ENCODE peak calls at places on chromosomes 5 and 9, in nine cellular contexts. One of them, this sample, is unnamed.

GRCh38 chr9:71762900-71763653 is 5.2 kb downstream of the CEMIP2 start:
- DNase-seq in stomach: no peak
- DNase-seq in lower lobe of right lung: no peak
- DNase-seq in psoas muscle: no peak
- DNase-seq in GM23248: peak; percentile 83
- DNase-seq in OCI-LY7: no peak
- DNase-seq in neural progenitor cell: no peak
- DNase-seq in Peyer's patch: no peak
- DNase-seq in right atrium auricular region: no peak
- DNase-seq in this sample: no peak

GRCh38 chr5:172038167-172038566 is 31.7 kb upstream of the FBXW11 start:
- DNase-seq in stomach: no peak
- DNase-seq in lower lobe of right lung: no peak
- DNase-seq in psoas muscle: no peak
- DNase-seq in GM23248: no peak
- DNase-seq in OCI-LY7: no peak
- DNase-seq in neural progenitor cell: no peak
- DNase-seq in Peyer's patch: no peak
- DNase-seq in right atrium auricular region: no peak
- DNase-seq in this sample: no peak

GRCh38 chr5:119341452-119342349 is 14.1 kb upstream of the TNFAIP8 start:
- DNase-seq in stomach: no peak
- DNase-seq in lower lobe of right lung: no peak
- DNase-seq in psoas muscle: no peak
- DNase-seq in GM23248: no peak
- DNase-seq in OCI-LY7: peak; percentile 88
- DNase-seq in neural progenitor cell: no peak
- DNase-seq in Peyer's patch: peak; percentile 64
- DNase-seq in right atrium auricular region: no peak
- DNase-seq in this sample: no peak

GRCh38 chr9:107650321-107650720 is 160.8 kb upstream of the KLF4 start:
- DNase-seq in stomach: no peak
- DNase-seq in lower lobe of right lung: no peak
- DNase-seq in psoas muscle: no peak
- DNase-seq in GM23248: peak; percentile 83
- DNase-seq in OCI-LY7: no peak
- DNase-seq in neural progenitor cell: no peak
- DNase-seq in Peyer's patch: no peak
- DNase-seq in right atrium auricular region: no peak
- DNase-seq in this sample: peak; percentile 43

GRCh38 chr9:93824386-93825294 is 130.5 kb downstream of the BARX1 start:
- DNase-seq in stomach: no peak
- DNase-seq in lower lobe of right lung: no peak
- DNase-seq in psoas muscle: no peak
- DNase-seq in GM23248: no peak
- DNase-seq in OCI-LY7: no peak
- DNase-seq in neural progenitor cell: no peak
- DNase-seq in Peyer's patch: no peak
- DNase-seq in right atrium auricular region: peak; percentile 52
- DNase-seq in this sample: no peak

GRCh38 chr9:3848445-3849114 is 322.8 kb upstream of the RFX3 start:
- DNase-seq in stomach: no peak
- DNase-seq in lower lobe of right lung: no peak
- DNase-seq in psoas muscle: no peak
- DNase-seq in GM23248: peak; percentile 39
- DNase-seq in OCI-LY7: no peak
- DNase-seq in neural progenitor cell: peak; percentile 90
- DNase-seq in Peyer's patch: no peak
- DNase-seq in right atrium auricular region: no peak
- DNase-seq in this sample: peak; percentile 20

GRCh38 chr9:132372177-132373095 is 17.6 kb upstream of the SETX start:
- DNase-seq in stomach: peak; percentile 34
- DNase-seq in lower lobe of right lung: peak; percentile 71
- DNase-seq in psoas muscle: peak; percentile 21
- DNase-seq in GM23248: peak; percentile 5
- DNase-seq in OCI-LY7: peak; percentile 52
- DNase-seq in neural progenitor cell: no peak
- DNase-seq in Peyer's patch: peak; percentile 60
- DNase-seq in right atrium auricular region: peak; percentile 76
- DNase-seq in this sample: peak; percentile 14

GRCh38 chr9:78552802-78553201 is 255.9 kb downstream of the PSAT1 start:
- DNase-seq in stomach: no peak
- DNase-seq in lower lobe of right lung: no peak
- DNase-seq in psoas muscle: no peak
- DNase-seq in GM23248: no peak
- DNase-seq in OCI-LY7: no peak
- DNase-seq in neural progenitor cell: no peak
- DNase-seq in Peyer's patch: no peak
- DNase-seq in right atrium auricular region: no peak
- DNase-seq in this sample: no peak

GRCh38 chr9:115015018-115015635 is 84.7 kb upstream of the TNFSF8 start:
- DNase-seq in stomach: peak; percentile 40
- DNase-seq in lower lobe of right lung: no peak
- DNase-seq in psoas muscle: no peak
- DNase-seq in GM23248: peak; percentile 85
- DNase-seq in OCI-LY7: peak; percentile 52
- DNase-seq in neural progenitor cell: peak; percentile 67
- DNase-seq in Peyer's patch: no peak
- DNase-seq in right atrium auricular region: no peak
- DNase-seq in this sample: peak; percentile 73

GRCh38 chr5:165508286-165508685 is 2002.9 kb downstream of the MAT2B start:
- DNase-seq in stomach: no peak
- DNase-seq in lower lobe of right lung: no peak
- DNase-seq in psoas muscle: no peak
- DNase-seq in GM23248: no peak
- DNase-seq in OCI-LY7: no peak
- DNase-seq in neural progenitor cell: no peak
- DNase-seq in Peyer's patch: no peak
- DNase-seq in right atrium auricular region: no peak
- DNase-seq in this sample: no peak

GRCh38 chr9:125551781-125552180 is 155.2 kb downstream of the MAPKAP1 start:
- DNase-seq in stomach: no peak
- DNase-seq in lower lobe of right lung: no peak
- DNase-seq in psoas muscle: no peak
- DNase-seq in GM23248: no peak
- DNase-seq in OCI-LY7: no peak
- DNase-seq in neural progenitor cell: no peak
- DNase-seq in Peyer's patch: no peak
- DNase-seq in right atrium auricular region: no peak
- DNase-seq in this sample: no peak

GRCh38 chr5:113089653-113090335 is 113.2 kb downstream of the DCP2 start:
- DNase-seq in stomach: no peak
- DNase-seq in lower lobe of right lung: no peak
- DNase-seq in psoas muscle: no peak
- DNase-seq in GM23248: peak; percentile 11
- DNase-seq in OCI-LY7: no peak
- DNase-seq in neural progenitor cell: no peak
- DNase-seq in Peyer's patch: no peak
- DNase-seq in right atrium auricular region: no peak
- DNase-seq in this sample: no peak

GRCh38 chr5:76527685-76528161 is 95.5 kb downstream of the F2RL2 start:
- DNase-seq in stomach: no peak
- DNase-seq in lower lobe of right lung: no peak
- DNase-seq in psoas muscle: no peak
- DNase-seq in GM23248: no peak
- DNase-seq in OCI-LY7: no peak
- DNase-seq in neural progenitor cell: no peak
- DNase-seq in Peyer's patch: no peak
- DNase-seq in right atrium auricular region: no peak
- DNase-seq in this sample: no peak

GRCh38 chr5:71586052-71586940 is 844 bp upstream of the MCCC2 start:
- DNase-seq in stomach: no peak
- DNase-seq in lower lobe of right lung: no peak
- DNase-seq in psoas muscle: no peak
- DNase-seq in GM23248: no peak
- DNase-seq in OCI-LY7: peak; percentile 47
- DNase-seq in neural progenitor cell: no peak
- DNase-seq in Peyer's patch: no peak
- DNase-seq in right atrium auricular region: no peak
- DNase-seq in this sample: peak; percentile 93

GRCh38 chr5:176738851-176739250 is 71.5 kb upstream of the UNC5A start:
- DNase-seq in stomach: no peak
- DNase-seq in lower lobe of right lung: no peak
- DNase-seq in psoas muscle: no peak
- DNase-seq in GM23248: no peak
- DNase-seq in OCI-LY7: no peak
- DNase-seq in neural progenitor cell: no peak
- DNase-seq in Peyer's patch: no peak
- DNase-seq in right atrium auricular region: no peak
- DNase-seq in this sample: no peak

GRCh38 chr5:116411101-116411571 is 163.5 kb downstream of the SEMA6A start:
- DNase-seq in stomach: no peak
- DNase-seq in lower lobe of right lung: no peak
- DNase-seq in psoas muscle: no peak
- DNase-seq in GM23248: no peak
- DNase-seq in OCI-LY7: no peak
- DNase-seq in neural progenitor cell: no peak
- DNase-seq in Peyer's patch: no peak
- DNase-seq in right atrium auricular region: no peak
- DNase-seq in this sample: peak; percentile 50

GRCh38 chr5:95725071-95725820 is 5.9 kb upstream of the RHOBTB3 start:
- DNase-seq in stomach: no peak
- DNase-seq in lower lobe of right lung: no peak
- DNase-seq in psoas muscle: no peak
- DNase-seq in GM23248: peak; percentile 47
- DNase-seq in OCI-LY7: no peak
- DNase-seq in neural progenitor cell: no peak
- DNase-seq in Peyer's patch: no peak
- DNase-seq in right atrium auricular region: no peak
- DNase-seq in this sample: no peak

GRCh38 chr5:100683881-100684280 is 148.7 kb downstream of the FAM174A start:
- DNase-seq in stomach: no peak
- DNase-seq in lower lobe of right lung: no peak
- DNase-seq in psoas muscle: no peak
- DNase-seq in GM23248: no peak
- DNase-seq in OCI-LY7: no peak
- DNase-seq in neural progenitor cell: no peak
- DNase-seq in Peyer's patch: no peak
- DNase-seq in right atrium auricular region: no peak
- DNase-seq in this sample: no peak
- H3K9me3 ChIP-seq in stomach: peaks cover 21% of the 10 kb centered on the region
- H3K9me3 ChIP-seq in lower lobe of right lung: peaks cover 12% of the 10 kb centered on the region
- H3K9me3 ChIP-seq in psoas muscle: no peaks in the 10 kb centered on the region
- H3K9me3 ChIP-seq in GM23248: no peaks in the 10 kb centered on the region
- H3K9me3 ChIP-seq in OCI-LY7: peaks cover 15% of the 10 kb centered on the region
- H3K9me3 ChIP-seq in neural progenitor cell: peaks cover 4% of the 10 kb centered on the region
- H3K9me3 ChIP-seq in Peyer's patch: no peaks in the 10 kb centered on the region
- H3K9me3 ChIP-seq in right atrium auricular region: peaks cover 29% of the 10 kb centered on the region
- H3K9me3 ChIP-seq in this sample: no peaks in the 10 kb centered on the region

DNA sequence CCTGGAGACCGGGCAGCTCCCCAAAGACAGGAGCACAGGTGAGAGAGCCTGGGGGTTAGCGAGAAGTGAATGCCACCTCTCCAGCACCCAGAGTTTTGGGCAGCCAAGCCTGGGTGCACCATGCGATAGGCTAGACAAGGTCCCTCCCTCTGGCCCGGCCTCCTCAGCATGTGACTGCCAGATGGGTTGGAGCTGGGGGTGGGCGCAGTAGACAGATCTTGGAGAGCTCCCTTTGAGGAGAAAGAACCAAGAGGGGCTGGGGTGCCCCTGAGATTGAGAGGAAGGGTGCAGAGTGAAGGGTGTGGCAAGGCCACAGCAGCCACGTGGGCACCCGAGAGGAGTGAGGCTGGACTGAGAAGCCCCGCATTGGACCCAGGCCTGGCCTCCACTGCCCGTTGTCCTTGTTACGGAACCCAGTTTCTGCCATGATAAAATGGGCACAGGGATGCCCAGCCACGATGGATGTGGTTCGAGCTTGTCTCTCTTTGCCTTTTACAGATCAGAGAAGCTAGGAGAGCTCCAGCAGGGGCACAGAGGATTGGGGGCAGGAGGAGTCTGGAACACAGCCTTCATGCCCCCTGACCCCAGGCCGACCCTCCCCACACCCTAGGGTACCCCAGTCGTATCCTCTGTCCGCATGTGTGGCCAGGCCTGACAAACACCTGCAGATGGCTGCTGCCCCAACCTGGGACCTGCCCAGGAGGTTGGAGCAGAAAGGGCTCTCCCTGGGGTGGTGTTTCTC is 1.3 kb downstream of the TMEM141 start:
- DNase-seq in stomach: no peak
- DNase-seq in lower lobe of right lung: peak; percentile 50
- DNase-seq in psoas muscle: no peak
- DNase-seq in GM23248: no peak
- DNase-seq in OCI-LY7: no peak
- DNase-seq in neural progenitor cell: no peak
- DNase-seq in Peyer's patch: no peak
- DNase-seq in right atrium auricular region: no peak
- DNase-seq in this sample: no peak
- H3K4me3 ChIP-seq in stomach: peak overlapping the region; percentile 67
- H3K4me3 ChIP-seq in lower lobe of right lung: peak overlapping the region; percentile 85
- H3K4me3 ChIP-seq in psoas muscle: peak overlapping the region; percentile 82
- H3K4me3 ChIP-seq in GM23248: no peak overlapping the region
- H3K4me3 ChIP-seq in OCI-LY7: peak overlapping the region; percentile 72
- H3K4me3 ChIP-seq in neural progenitor cell: no peak overlapping the region
- H3K4me3 ChIP-seq in Peyer's patch: peak overlapping the region; percentile 59
- H3K4me3 ChIP-seq in right atrium auricular region: peak overlapping the region; percentile 85
- H3K4me3 ChIP-seq in this sample: no peak overlapping the region

DNA sequence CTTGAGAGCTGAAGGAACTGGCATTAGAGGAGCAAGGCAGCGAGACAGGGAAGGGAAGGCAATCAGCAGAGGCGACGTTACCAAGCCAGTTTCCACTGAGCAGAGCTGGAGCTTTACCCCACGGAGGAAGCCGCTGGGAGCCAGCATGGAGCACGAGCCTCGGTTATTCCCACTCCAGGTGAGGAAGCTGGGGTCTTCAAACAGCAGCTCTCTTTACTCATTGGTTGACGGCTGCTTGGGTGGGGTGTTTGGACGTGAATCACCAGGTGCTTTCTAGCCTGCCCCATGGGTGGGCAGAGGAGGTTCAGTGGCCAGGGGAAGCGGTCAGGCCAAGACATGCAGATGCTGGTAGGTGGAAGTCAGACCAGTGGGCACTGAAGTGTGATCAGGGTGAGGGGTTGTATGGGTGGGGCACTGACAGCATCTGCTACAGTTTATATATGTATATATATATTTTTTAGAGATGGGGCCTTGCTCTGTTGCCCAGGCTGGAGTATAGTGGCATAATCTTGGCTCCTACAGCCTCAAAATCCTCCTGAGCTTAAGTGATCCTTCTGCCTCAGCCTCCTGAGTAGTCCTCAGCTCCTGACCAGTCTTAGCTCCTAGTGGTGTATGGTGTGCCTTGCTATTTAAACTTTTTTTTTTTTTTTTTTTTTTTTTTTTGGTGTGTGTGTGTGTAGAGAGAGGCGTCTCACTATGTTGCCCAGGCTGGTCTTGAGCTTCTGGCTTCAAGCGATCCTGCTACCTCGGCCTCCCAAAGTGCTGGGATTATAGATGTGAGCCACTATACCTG is 12.4 kb downstream of the SNX30 start:
- DNase-seq in stomach: no peak
- DNase-seq in lower lobe of right lung: no peak
- DNase-seq in psoas muscle: no peak
- DNase-seq in GM23248: no peak
- DNase-seq in OCI-LY7: no peak
- DNase-seq in neural progenitor cell: no peak
- DNase-seq in Peyer's patch: no peak
- DNase-seq in right atrium auricular region: no peak
- DNase-seq in this sample: no peak
- H3K27ac ChIP-seq in stomach: no peak overlapping the region
- H3K27ac ChIP-seq in lower lobe of right lung: no peak overlapping the region
- H3K27ac ChIP-seq in psoas muscle: no peak overlapping the region
- H3K27ac ChIP-seq in GM23248: no peak overlapping the region
- H3K27ac ChIP-seq in OCI-LY7: no peak overlapping the region
- H3K27ac ChIP-seq in neural progenitor cell: no peak overlapping the region
- H3K27ac ChIP-seq in Peyer's patch: no peak overlapping the region
- H3K27ac ChIP-seq in right atrium auricular region: no peak overlapping the region
- H3K27ac ChIP-seq in this sample: no peak overlapping the region

GRCh38 chr5:141402553-141403328 is at the start of gene PCDHGA9:
- DNase-seq in stomach: no peak
- DNase-seq in lower lobe of right lung: no peak
- DNase-seq in psoas muscle: no peak
- DNase-seq in GM23248: peak; percentile 73
- DNase-seq in OCI-LY7: no peak
- DNase-seq in neural progenitor cell: no peak
- DNase-seq in Peyer's patch: no peak
- DNase-seq in right atrium auricular region: no peak
- DNase-seq in this sample: no peak
- H3K9me3 ChIP-seq in stomach: peaks cover 92% of the 10 kb centered on the region
- H3K9me3 ChIP-seq in lower lobe of right lung: peaks cover 49% of the 10 kb centered on the region
- H3K9me3 ChIP-seq in psoas muscle: peaks cover 4% of the 10 kb centered on the region
- H3K9me3 ChIP-seq in GM23248: no peaks in the 10 kb centered on the region
- H3K9me3 ChIP-seq in OCI-LY7: no peaks in the 10 kb centered on the region
- H3K9me3 ChIP-seq in neural progenitor cell: peaks cover 14% of the 10 kb centered on the region
- H3K9me3 ChIP-seq in Peyer's patch: peaks cover 58% of the 10 kb centered on the region
- H3K9me3 ChIP-seq in right atrium auricular region: peaks cover 92% of the 10 kb centered on the region
- H3K9me3 ChIP-seq in this sample: peaks cover 7% of the 10 kb centered on the region